ENCODE peak calls at places on chromosomes 12 and 14, in ten cellular contexts. A is AG04450; F is pancreas; M is CD8-positive, alpha-beta T cell; W is HCT116; O is cardiac muscle cell; T is WTC11; H is fibroblast of mammary gland; Z is epithelial cell of esophagus; X is mucosa of descending colon. Y is an unnamed sample.

GRCh38 chr12:54017027-54017788 is 8.4 kb downstream of the HOXC8 start:
- DNase-seq in F (no peak), Z (no peak), X (no peak), O (no peak), W (no peak), H (peak), M (no peak), T (no peak), A (no peak), Y (no peak)

GRCh38 chr14:105493921-105494605 is 3.0 kb downstream of the TEDC1 start:
- DNase-seq in H (no peak), O (no peak), T (no peak), F (peak), X (peak), W (no peak), M (no peak), Z (no peak), A (no peak), Y (peak)

GRCh38 chr14:65281991-65282908 is 130.3 kb upstream of the FUT8 start:
- DNase-seq in Z (no peak), A (no peak), X (no peak), W (no peak), T (peak), F (no peak), H (peak), O (peak), M (no peak), Y (peak)

GRCh38 chr14:58663494-58664111 is 25.8 kb downstream of the DACT1 start:
- DNase-seq in M (no peak), X (no peak), W (no peak), A (peak), H (peak), Z (peak), T (no peak), O (peak), F (no peak), Y (no peak)

GRCh38 chr12:120100630-120101029 is 15.9 kb downstream of the RAB35 start:
- DNase-seq in W (no peak), O (peak), A (no peak), Z (no peak), M (no peak), X (no peak), H (peak), F (no peak), T (no peak), Y (peak)

GRCh38 chr12:92136883-92137582 is 8.6 kb downstream of the BTG1 start:
- DNase-seq in O (peak), F (no peak), Z (peak), M (no peak), T (no peak), H (peak), A (peak), W (peak), X (no peak), Y (no peak)

GRCh38 chr12:120972870-120973543 is 5.3 kb upstream of the HNF1A start:
- DNase-seq in M (no peak), W (no peak), Z (no peak), T (peak), F (no peak), A (no peak), H (no peak), O (no peak), X (peak), Y (no peak)

GRCh38 chr14:60803871-60804270 is 69.3 kb downstream of the MNAT1 start:
- DNase-seq in Z (no peak), W (no peak), H (no peak), M (no peak), X (no peak), T (no peak), O (no peak), A (no peak), F (no peak), Y (no peak)

GRCh38 chr14:100092832-100093231 is 27.6 kb downstream of the EVL start:
- DNase-seq in T (no peak), W (no peak), O (no peak), Z (peak), A (no peak), F (no peak), M (no peak), X (no peak), H (no peak), Y (no peak)

GRCh38 chr12:28189774-28190320 is 409 bp upstream of the CCDC91 start:
- DNase-seq in M (no peak), O (no peak), X (no peak), W (no peak), Z (no peak), A (no peak), T (no peak), F (peak), H (no peak), Y (no peak)

GRCh38 chr12:19066471-19067001 is 63.0 kb upstream of the PLEKHA5 start:
- DNase-seq in X (no peak), O (no peak), Z (no peak), F (peak), H (no peak), M (no peak), W (no peak), A (no peak), T (no peak), Y (no peak)

GRCh38 chr12:132118876-132119275 is 25.2 kb downstream of the DDX51 start:
- DNase-seq in F (no peak), M (no peak), W (no peak), H (no peak), A (no peak), T (no peak), Z (no peak), O (no peak), X (no peak), Y (no peak)

GRCh38 chr12:72012874-72013273 is 74.2 kb downstream of the TPH2 start:
- DNase-seq in Z (no peak), H (no peak), T (no peak), M (no peak), W (no peak), X (no peak), O (no peak), F (no peak), A (no peak), Y (no peak)

DNA sequence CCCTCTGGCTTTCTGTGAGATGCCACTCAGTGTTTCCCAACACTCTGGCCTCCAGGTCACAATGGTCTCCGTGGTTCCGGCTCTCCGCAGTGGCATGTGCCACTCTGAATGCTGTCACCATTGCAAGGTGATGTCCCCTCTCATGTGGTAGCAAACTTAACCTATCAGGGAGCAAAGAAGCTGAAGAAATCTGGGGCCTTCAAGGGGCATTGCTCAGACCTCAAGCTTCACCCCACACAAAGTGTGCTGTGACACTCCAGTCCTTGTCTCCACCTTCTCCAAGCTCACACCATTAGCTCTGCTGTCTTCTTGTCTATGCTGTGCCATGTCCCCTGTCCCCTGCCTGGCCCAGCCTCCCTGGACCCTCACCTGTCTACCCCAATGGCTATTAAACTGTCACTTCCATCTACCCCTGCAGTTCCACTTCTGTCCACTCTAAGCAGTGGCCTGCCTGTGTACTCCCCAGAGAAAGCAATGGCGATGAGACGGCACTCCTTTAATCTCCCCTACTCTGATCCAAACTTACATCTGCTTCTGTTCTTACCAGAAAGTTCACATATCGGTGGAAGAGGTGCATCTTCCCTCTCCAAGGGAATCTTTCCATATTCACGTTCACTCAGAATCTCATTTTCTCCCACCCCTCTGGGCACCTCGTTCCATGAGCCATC is 93.7 kb downstream of the DHRS2 start:
- DNase-seq in O (no peak), M (no peak), A (no peak), H (no peak), X (no peak), Z (no peak), T (no peak), F (no peak), W (no peak), Y (no peak)
- TF ChIP-seq CTCF in O (no peak), M (no peak), A (no peak), H (no peak), X (no peak), Z (no peak), T (peak), F (no peak), W (peak), Y (no peak)

DNA sequence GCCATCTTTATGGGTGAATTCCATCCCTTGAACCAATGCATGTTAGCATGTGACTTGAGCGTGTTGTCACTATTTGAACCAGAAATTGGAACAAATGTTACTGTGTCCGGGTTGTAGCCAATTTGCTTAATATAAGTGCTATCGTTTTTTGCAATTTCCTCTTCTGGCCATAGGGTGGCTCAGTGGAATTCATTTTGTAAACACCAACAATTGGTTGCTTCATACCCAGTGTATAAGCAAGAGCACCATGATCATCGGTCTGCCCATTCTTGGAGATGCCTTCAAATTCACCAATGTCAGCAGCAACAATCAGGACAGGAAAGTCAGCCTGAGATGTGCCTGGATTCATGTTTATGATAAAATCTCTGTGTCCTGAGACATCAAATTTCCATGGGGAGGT is 5.0 kb upstream of the NEDD1 start:
- DNase-seq in M (no peak), A (no peak), F (no peak), H (peak), Z (no peak), T (no peak), O (no peak), X (no peak), W (no peak), Y (no peak)
- TF ChIP-seq CTCF in M (no peak), A (no peak), F (no peak), H (no peak), Z (no peak), T (no peak), O (no peak), X (no peak), W (no peak), Y (no peak)

GRCh38 chr14:49687942-49688700 is at the start of gene POLE2:
- DNase-seq in Z (peak), X (peak), O (peak), H (peak), T (peak), A (no peak), F (peak), M (peak), W (peak), Y (peak)
- TF ChIP-seq CTCF in Z (peak), X (no peak), O (no peak), H (no peak), T (no peak), A (no peak), F (no peak), M (no peak), W (no peak), Y (no peak)

GRCh38 chr12:59650594-59651229 is 54.9 kb downstream of the SLC16A7 start:
- DNase-seq in W (no peak), O (peak), F (peak), X (no peak), M (no peak), T (no peak), Z (no peak), H (peak), A (no peak), Y (no peak)
- TF ChIP-seq CTCF in W (no peak), O (peak), F (no peak), X (no peak), M (no peak), T (no peak), Z (no peak), H (peak), A (peak), Y (no peak)

GRCh38 chr12:81615031-81615430 is 144.1 kb downstream of the PPFIA2 start:
- DNase-seq in O (no peak), F (no peak), T (no peak), Z (no peak), A (no peak), W (no peak), X (no peak), H (peak), M (no peak), Y (no peak)

GRCh38 chr12:81610955-81611889 is 147.9 kb downstream of the PPFIA2 start:
- DNase-seq in O (peak), H (peak), M (no peak), X (no peak), A (no peak), Z (peak), W (no peak), T (peak), F (no peak), Y (no peak)
- TF ChIP-seq CTCF in O (peak), H (peak), M (no peak), X (no peak), A (peak), Z (peak), W (peak), T (no peak), F (no peak), Y (no peak)

GRCh38 chr12:100824476-100824875 is 29.9 kb downstream of the ANO4 start:
- DNase-seq in A (no peak), T (no peak), H (no peak), X (no peak), O (no peak), Z (no peak), W (no peak), F (no peak), M (no peak), Y (no peak)

GRCh38 chr12:100826323-100826722 is 31.7 kb downstream of the ANO4 start:
- DNase-seq in Z (peak), X (peak), F (peak), H (peak), T (peak), O (peak), M (no peak), A (peak), W (peak), Y (peak)

GRCh38 chr12:100823988-100824387 is 29.4 kb downstream of the ANO4 start:
- DNase-seq in O (no peak), X (no peak), Z (peak), A (no peak), M (no peak), F (no peak), T (no peak), W (peak), H (peak), Y (no peak)

GRCh38 chr12:100830003-100830795 is 35.6 kb downstream of the ANO4 start:
- DNase-seq in X (no peak), A (no peak), T (no peak), F (no peak), Z (peak), O (no peak), W (no peak), M (no peak), H (no peak), Y (no peak)

GRCh38 chr12:100827901-100828520 is 33.4 kb downstream of the ANO4 start:
- DNase-seq in Z (peak), A (no peak), O (peak), H (peak), T (no peak), F (no peak), X (no peak), W (peak), M (no peak), Y (no peak)
- TF ChIP-seq CTCF in Z (peak), A (peak), O (peak), H (peak), T (peak), F (peak), X (peak), W (peak), M (no peak), Y (peak)

DNA sequence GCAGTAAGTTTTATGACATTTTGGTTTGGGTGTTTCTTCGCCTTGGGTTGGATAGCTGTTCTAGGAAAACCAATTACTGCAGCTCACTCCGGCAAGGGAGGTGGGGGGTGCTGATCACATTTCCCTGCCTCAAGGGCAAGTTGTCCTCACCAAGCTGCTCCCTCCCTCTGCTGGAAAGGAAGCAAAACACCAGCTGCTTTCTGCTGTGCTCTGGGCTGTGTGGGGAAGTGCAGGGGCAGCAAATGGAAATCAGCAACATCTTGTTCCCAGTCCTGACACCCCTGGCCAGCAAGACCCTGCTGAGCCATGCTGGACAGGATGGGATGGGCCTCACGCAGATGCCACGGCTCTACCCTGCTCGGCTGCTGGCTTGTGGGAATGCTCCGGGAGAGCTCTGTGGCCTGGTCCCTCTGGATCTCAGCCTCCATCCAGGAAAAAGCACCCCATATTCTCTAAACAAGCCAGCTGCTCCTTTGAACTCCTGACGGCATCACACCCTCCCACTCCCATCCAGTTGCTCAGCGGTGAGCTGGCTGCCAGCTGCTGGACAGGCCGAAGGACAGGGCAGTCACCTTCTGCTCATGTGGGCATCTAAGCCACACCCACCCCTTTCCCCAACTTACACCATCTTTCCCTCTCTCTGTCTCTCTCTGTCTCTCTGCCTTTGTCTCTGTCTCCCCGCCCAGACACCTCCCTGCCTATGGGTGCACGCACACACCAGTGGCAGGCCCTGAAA is 52.4 kb upstream of the EIF5 start:
- DNase-seq in H (peak), W (no peak), A (no peak), X (no peak), O (peak), Z (peak), M (no peak), F (no peak), T (peak), Y (no peak)
- TF ChIP-seq CTCF in H (peak), W (peak), A (peak), X (no peak), O (peak), Z (peak), M (no peak), F (peak), T (no peak), Y (no peak)

DNA sequence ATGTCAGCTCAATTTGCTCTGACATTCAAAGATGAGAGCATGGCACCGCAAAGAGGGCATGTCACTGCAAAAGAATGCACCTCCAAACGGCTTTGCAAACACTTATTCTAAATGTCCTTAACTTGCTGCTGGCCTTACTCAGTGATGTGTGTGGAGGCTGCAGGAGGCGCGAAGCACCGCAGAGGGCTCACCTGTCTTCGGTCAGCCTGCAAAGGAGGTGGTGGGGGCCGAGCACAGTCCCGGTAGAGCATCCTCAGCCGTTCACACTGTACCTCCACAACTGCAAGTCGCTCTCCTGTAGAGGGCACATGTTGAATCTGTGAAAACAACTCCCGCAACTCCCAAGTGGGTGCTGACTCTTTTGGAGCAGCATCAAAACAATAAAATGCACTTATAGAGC is 93.8 kb downstream of the TRAFD1 start:
- DNase-seq in W (no peak), H (peak), O (no peak), X (no peak), F (no peak), Z (no peak), A (no peak), T (peak), M (no peak), Y (no peak)
- TF ChIP-seq CTCF in W (no peak), H (no peak), O (no peak), X (no peak), F (no peak), Z (no peak), A (peak), T (no peak), M (no peak), Y (no peak)